ENCODE peak calls at places on chromosome X, in six cellular contexts. N, E, X, M, P and L are unnamed samples.

GRCh38 chrX:134733595-134733994 is 75.3 kb upstream of the PLAC1 start:
- DNase-seq in P (no peak), X (no peak), E (no peak), N (no peak), M (no peak), L (no peak)

GRCh38 chrX:44904542-44905115 is 31.6 kb downstream of the KDM6A start:
- DNase-seq in M (no peak), N (no peak), P (no peak), X (peak), E (no peak), L (no peak)

GRCh38 chrX:50036481-50036880 is 114.1 kb downstream of the CLCN5 start:
- DNase-seq in N (no peak), X (no peak), E (no peak), P (no peak), M (no peak), L (no peak)

GRCh38 chrX:11757729-11758399 is at the start of gene MSL3:
- DNase-seq in N (peak), P (no peak), E (no peak), M (peak), X (peak), L (peak)

GRCh38 chrX:3231766-3232165 is 114.7 kb downstream of the MXRA5 start:
- DNase-seq in M (no peak), E (no peak), P (no peak), X (no peak), N (no peak), L (no peak)

GRCh38 chrX:100615015-100615414 is 21.6 kb downstream of the TSPAN6 start:
- DNase-seq in E (peak), P (peak), M (peak), X (peak), N (no peak), L (no peak)

GRCh38 chrX:9717376-9717775 is 48.3 kb downstream of the GPR143 start:
- DNase-seq in N (no peak), M (no peak), P (no peak), E (no peak), X (no peak), L (no peak)

GRCh38 chrX:27976284-27976683 is 5.0 kb downstream of the DCAF8L1 start:
- DNase-seq in E (no peak), N (no peak), X (no peak), M (no peak), P (no peak), L (no peak)

GRCh38 chrX:39883664-39884063 is 214.1 kb downstream of the BCOR start:
- DNase-seq in P (no peak), X (no peak), M (no peak), E (no peak), N (no peak), L (no peak)

GRCh38 chrX:136761410-136761809 is 19.3 kb downstream of the ARHGEF6 start:
- DNase-seq in M (no peak), E (no peak), X (no peak), N (no peak), P (no peak), L (no peak)

GRCh38 chrX:15988661-15989603 is 134.3 kb upstream of the AP1S2 start:
- DNase-seq in M (no peak), N (no peak), P (no peak), X (peak), E (no peak), L (no peak)

GRCh38 chrX:72111011-72111708 is 20.6 kb downstream of the RTL5 start:
- DNase-seq in P (no peak), N (no peak), E (no peak), M (no peak), X (no peak), L (no peak)

GRCh38 chrX:40871385-40872082 is 136.2 kb upstream of the MED14 start:
- DNase-seq in N (no peak), E (peak), X (no peak), M (no peak), P (no peak), L (no peak)

GRCh38 chrX:131399692-131400428 is 110.8 kb upstream of the IGSF1 start:
- DNase-seq in P (no peak), N (no peak), E (no peak), M (no peak), X (no peak), L (no peak)

GRCh38 chrX:128335671-128336070 is 283.5 kb upstream of the ACTRT1 start:
- DNase-seq in P (no peak), N (no peak), E (no peak), X (no peak), M (no peak), L (no peak)

GRCh38 chrX:50579955-50580354 is 109.3 kb upstream of the DGKK start:
- DNase-seq in N (peak), P (peak), X (peak), E (peak), M (peak), L (no peak)

GRCh38 chrX:104335765-104336164 is 81.0 kb upstream of the ESX1 start:
- DNase-seq in N (no peak), X (no peak), E (no peak), P (no peak), M (no peak), L (no peak)

GRCh38 chrX:134004038-134004437 is 18.6 kb upstream of the GPC3 start:
- DNase-seq in E (no peak), M (no peak), X (no peak), N (no peak), P (no peak), L (no peak)

GRCh38 chrX:18983711-18984380 is at the start of gene PHKA2:
- DNase-seq in M (peak), P (peak), N (peak), E (no peak), X (peak), L (peak)

DNA sequence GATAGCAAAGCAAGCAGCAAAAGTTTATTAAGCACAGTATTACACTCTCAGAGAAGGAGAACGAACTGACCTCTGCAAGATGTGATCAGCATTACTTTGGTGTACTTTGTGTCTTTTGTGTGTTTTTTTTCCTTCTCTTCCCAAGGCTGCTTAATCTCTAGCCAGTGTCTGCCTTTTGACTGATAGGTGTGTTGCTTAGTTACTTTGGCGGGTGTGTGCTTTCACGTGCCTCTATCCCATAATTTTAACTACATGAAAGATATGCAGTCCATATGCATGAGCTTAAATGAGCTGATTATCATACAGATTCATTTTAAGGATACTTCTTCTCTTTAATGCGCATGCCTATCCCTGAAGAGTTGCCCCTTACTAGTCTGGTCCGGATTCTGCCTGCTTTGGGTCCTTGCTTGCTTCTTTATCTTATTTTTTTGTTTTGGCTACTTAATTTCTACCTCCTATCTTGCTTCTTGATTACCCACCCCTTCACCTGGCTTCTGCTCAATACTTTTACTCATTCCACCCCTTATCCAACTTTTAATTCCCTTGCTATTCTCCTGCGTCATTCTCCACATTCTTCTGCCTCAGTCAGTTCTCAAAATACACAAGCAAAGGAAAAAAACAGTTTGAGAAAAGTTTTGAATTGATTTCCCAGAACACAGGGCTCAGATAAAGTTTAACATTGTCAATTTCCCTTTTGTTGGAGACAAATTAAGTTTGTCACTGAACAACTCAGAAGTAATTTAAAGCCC is 181.9 kb downstream of the TENT5D start:
- DNase-seq in E (no peak), P (no peak), X (no peak), N (no peak), M (peak), L (no peak)
- TF ChIP-seq CREB1 in E (no peak), P (no peak), X (no peak), N (no peak), M (no peak), L (no peak)

DNA sequence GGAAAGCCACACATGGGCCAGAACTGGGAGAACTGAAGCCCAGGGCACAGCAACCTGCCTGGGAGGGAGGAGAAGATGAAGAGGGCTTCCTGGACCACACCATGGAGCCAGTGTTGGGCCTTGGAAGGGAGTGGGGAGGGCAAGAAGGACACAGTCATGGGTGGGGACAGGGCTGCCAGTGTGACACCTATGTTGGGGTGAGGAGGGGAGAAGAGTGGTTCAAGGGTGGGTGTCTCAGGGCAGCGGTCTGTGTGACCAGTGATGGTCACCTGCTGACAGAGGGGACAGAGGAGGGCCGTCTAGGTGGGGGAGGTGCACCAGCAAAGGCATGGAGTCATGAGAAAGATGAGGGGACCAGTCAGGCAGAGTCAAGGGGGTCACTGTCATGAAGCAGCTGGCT is 13.8 kb downstream of the MAGED2 start:
- DNase-seq in X (no peak), M (no peak), P (no peak), N (no peak), E (no peak), L (no peak)
- TF ChIP-seq CREB1 in X (no peak), M (no peak), P (no peak), N (no peak), E (no peak), L (no peak)

DNA sequence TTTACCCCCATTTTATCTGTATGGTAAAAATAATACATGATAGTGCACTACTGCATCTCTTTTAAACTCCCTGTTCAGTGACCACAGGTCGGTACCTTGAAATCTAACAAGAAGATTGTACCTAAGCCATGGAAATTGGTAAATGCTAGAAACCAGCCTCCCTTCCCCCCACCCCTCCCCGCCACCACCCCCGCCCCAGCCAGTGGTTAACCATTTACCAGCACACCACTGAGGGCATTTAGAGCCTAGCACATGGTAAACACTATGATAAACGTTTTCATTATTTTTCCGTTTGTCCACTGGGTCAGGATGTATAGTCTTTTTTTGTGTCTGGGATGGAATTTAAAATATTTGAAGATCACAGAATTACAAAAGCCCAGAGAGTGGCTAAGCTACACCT is 704 bp upstream of the FTSJ1 start:
- DNase-seq in P (peak), N (no peak), E (no peak), M (peak), X (no peak), L (no peak)
- TF ChIP-seq CREB1 in P (no peak), N (no peak), E (no peak), M (no peak), X (no peak), L (no peak)

GRCh38 chrX:1546601-1547275 is 9.8 kb upstream of the P2RY8 start:
- DNase-seq in N (no peak), X (no peak), E (no peak), M (no peak), P (no peak), L (no peak)
- TF ChIP-seq CREB1 in N (no peak), X (no peak), E (no peak), M (no peak), P (no peak), L (no peak)